ENCODE peak calls at places on chromosome 21, in six cellular contexts. C is central memory CD8-positive, alpha-beta T cell; D is amniotic stem cell; M is EL; E is NCI-H1092; H is colonic mucosa. K is an unnamed sample.
A peak's percentile ranks its signal among the peaks of the same experiment; 100 is the strongest.

GRCh38 chr21:22758478-22758877 is 1760.3 kb downstream of the NCAM2 start:
- DNase-seq in M (no peak), H (no peak), C (no peak), E (no peak), D (no peak), K (no peak)

GRCh38 chr21:40200962-40201361 is 333.7 kb downstream of the PCP4 start:
- DNase-seq in E (no peak), H (no peak), C (no peak), D (no peak), M (no peak), K (no peak)

GRCh38 chr21:42395910-42396625 is at the start of gene TMPRSS3:
- DNase-seq in E (no peak), H (no peak), D (no peak), M (no peak), C (no peak), K (no peak)

GRCh38 chr21:38965241-38965640 is 159.5 kb downstream of the ETS2 start:
- DNase-seq in M (peak; percentile 16), H (no peak), D (no peak), C (no peak), E (no peak), K (no peak)

GRCh38 chr21:23524685-23525084 is 2082.6 kb downstream of the MRPL39 start:
- DNase-seq in C (no peak), H (no peak), D (no peak), E (no peak), M (no peak), K (no peak)

GRCh38 chr21:36904093-36904666 is 62.3 kb downstream of the HLCS start:
- DNase-seq in H (no peak), E (no peak), M (no peak), D (no peak), C (no peak), K (no peak)

GRCh38 chr21:35559881-35560280 is 500.4 kb downstream of the SETD4 start:
- DNase-seq in H (no peak), D (no peak), C (no peak), E (no peak), M (peak; percentile 46), K (no peak)

GRCh38 chr21:45905196-45905595 is 76.4 kb upstream of the COL6A1 start:
- DNase-seq in H (no peak), D (no peak), E (no peak), M (no peak), C (no peak), K (no peak)

GRCh38 chr21:45211661-45212060 is 76.0 kb downstream of the POFUT2 start:
- DNase-seq in E (no peak), D (no peak), C (no peak), M (no peak), H (no peak), K (no peak)

GRCh38 chr21:38597436-38597835 is 99.2 kb upstream of the ERG start:
- DNase-seq in D (no peak), E (no peak), C (no peak), H (no peak), M (no peak), K (no peak)

GRCh38 chr21:44767834-44768831 is 33.5 kb downstream of the UBE2G2 start:
- DNase-seq in E (no peak), C (no peak), D (no peak), M (no peak), H (no peak), K (no peak)

GRCh38 chr21:45523411-45524101 is 18.7 kb downstream of the SLC19A1 start:
- DNase-seq in C (no peak), H (no peak), M (no peak), E (no peak), D (no peak), K (peak; percentile 22)

GRCh38 chr21:43809853-43810504 is 20.6 kb downstream of the RRP1 start:
- DNase-seq in C (no peak), M (no peak), H (no peak), E (no peak), D (no peak), K (no peak)

GRCh38 chr21:38614558-38614957 is 116.3 kb upstream of the ERG start:
- DNase-seq in E (no peak), H (no peak), M (no peak), D (no peak), C (no peak), K (no peak)

GRCh38 chr21:45220106-45220505 is 67.6 kb downstream of the POFUT2 start:
- DNase-seq in M (no peak), E (no peak), H (no peak), C (no peak), D (no peak), K (peak; percentile 58)

GRCh38 chr21:45059121-45059520 is 15.3 kb upstream of the ADARB1 start:
- DNase-seq in C (no peak), E (no peak), M (no peak), H (no peak), D (no peak), K (no peak)

GRCh38 chr21:21148514-21148913 is 150.3 kb downstream of the NCAM2 start:
- DNase-seq in C (no peak), H (no peak), M (no peak), E (no peak), D (no peak), K (no peak)

GRCh38 chr21:28916150-28916893 is 76.4 kb downstream of the LTN1 start:
- DNase-seq in E (no peak), D (no peak), C (no peak), H (no peak), M (no peak), K (no peak)

GRCh38 chr21:27269646-27270045 is 302.8 kb upstream of the ADAMTS5 start:
- DNase-seq in D (peak; percentile 49), H (no peak), M (peak; percentile 90), C (no peak), E (no peak), K (no peak)

GRCh38 chr21:45264919-45265515 is 22.7 kb downstream of the POFUT2 start:
- DNase-seq in E (no peak), M (no peak), H (peak; percentile 14), C (no peak), D (no peak), K (peak; percentile 21)

GRCh38 chr21:19468981-19469715 is 1065.6 kb upstream of the TMPRSS15 start:
- DNase-seq in D (no peak), C (no peak), H (no peak), M (no peak), E (no peak), K (no peak)

GRCh38 chr21:42010507-42011493 is 640 bp upstream of the ZBTB21 start:
- DNase-seq in D (no peak), H (peak; percentile 41), M (no peak), E (peak; percentile 64), C (no peak), K (peak; percentile 54)

GRCh38 chr21:39556176-39556575 is 56.6 kb upstream of the B3GALT5 start:
- DNase-seq in E (peak; percentile 87), M (no peak), D (no peak), C (no peak), H (no peak), K (no peak)

GRCh38 chr21:30942192-30942591 is 60.8 kb upstream of the KRTAP11-1 start:
- DNase-seq in E (no peak), H (no peak), M (no peak), C (no peak), D (no peak), K (no peak)

GRCh38 chr21:36461277-36461917 is 18.5 kb downstream of the CLDN14 start:
- DNase-seq in E (no peak), C (no peak), D (no peak), H (no peak), M (no peak), K (no peak)

GRCh38 chr21:35138665-35139381 is 89.7 kb upstream of the RUNX1 start:
- DNase-seq in H (no peak), E (no peak), M (peak; percentile 82), C (peak; percentile 14), D (no peak), K (no peak)

GRCh38 chr21:32120231-32120630 is 158.6 kb downstream of the MIS18A start:
- DNase-seq in C (no peak), E (no peak), M (no peak), H (no peak), D (no peak), K (no peak)

GRCh38 chr21:15058718-15059316 is 6.0 kb downstream of the NRIP1 start:
- DNase-seq in M (peak; percentile 80), C (no peak), H (no peak), E (no peak), D (peak; percentile 28), K (no peak)

K was measured in ovary.